ENCODE peak calls at places on chromosomes 4 and X, in ten cellular contexts. F, E, R, M, O, U, S, T, Q and G are unnamed samples.

GRCh38 chrX:45710081-45710801 is 509.6 kb upstream of the DIPK2B start:
- DNase-seq in F (no peak), E (no peak), R (peak), M (peak), O (no peak), U (no peak), S (no peak), T (no peak), Q (no peak), G (peak)

GRCh38 chrX:115284877-115285276 is 4.6 kb upstream of the LUZP4 start:
- DNase-seq in F (no peak), E (no peak), R (no peak), M (no peak), O (no peak), U (no peak), S (no peak), T (no peak), Q (no peak), G (no peak)

GRCh38 chr4:56410247-56410646 is 23.0 kb upstream of the AASDH start:
- DNase-seq in F (peak), E (peak), R (peak), M (peak), O (no peak), U (no peak), S (no peak), T (peak), Q (peak), G (peak)

GRCh38 chrX:71669492-71669891 is 2.1 kb downstream of the LOC101059915 start:
- DNase-seq in F (no peak), E (no peak), R (no peak), M (no peak), O (no peak), U (peak), S (no peak), T (no peak), Q (no peak), G (no peak)

GRCh38 chrX:9911479-9911878 is 55.7 kb upstream of the CLDN34 start:
- DNase-seq in F (no peak), E (no peak), R (no peak), M (no peak), O (no peak), U (no peak), S (no peak), T (no peak), Q (no peak), G (no peak)

GRCh38 chrX:8738588-8739189 is 6.8 kb upstream of the ANOS1 start:
- DNase-seq in F (peak), E (peak), R (no peak), M (no peak), O (no peak), U (no peak), S (no peak), T (peak), Q (no peak), G (no peak)

GRCh38 chr4:122857160-122857559 is 30.5 kb downstream of the FGF2 start:
- DNase-seq in F (no peak), E (no peak), R (no peak), M (no peak), O (no peak), U (no peak), S (no peak), T (no peak), Q (no peak), G (no peak)

GRCh38 chrX:129983575-129984131 is 1.2 kb downstream of the BCORL1 start:
- DNase-seq in F (no peak), E (no peak), R (no peak), M (no peak), O (no peak), U (peak), S (peak), T (no peak), Q (peak), G (no peak)

GRCh38 chr4:184329235-184330007 is 111.7 kb upstream of the ENPP6 start:
- DNase-seq in F (peak), E (no peak), R (no peak), M (no peak), O (peak), U (no peak), S (no peak), T (peak), Q (no peak), G (no peak)

GRCh38 chrX:70009049-70009448 is 40.7 kb downstream of the AWAT2 start:
- DNase-seq in F (no peak), E (no peak), R (no peak), M (no peak), O (no peak), U (no peak), S (no peak), T (no peak), Q (no peak), G (no peak)

GRCh38 chr4:40414673-40415072 is 79.5 kb downstream of the CHRNA9 start:
- DNase-seq in F (no peak), E (no peak), R (no peak), M (no peak), O (no peak), U (no peak), S (no peak), T (no peak), Q (no peak), G (no peak)

GRCh38 chr4:76200771-76201224 is 12.8 kb downstream of the SCARB2 start:
- DNase-seq in F (peak), E (peak), R (no peak), M (no peak), O (no peak), U (no peak), S (peak), T (peak), Q (no peak), G (no peak)

GRCh38 chr4:122583906-122584305 is 37.0 kb downstream of the IL21 start:
- DNase-seq in F (no peak), E (peak), R (peak), M (no peak), O (no peak), U (no peak), S (no peak), T (no peak), Q (no peak), G (peak)

GRCh38 chrX:110021180-110022022 is 18.5 kb downstream of the TMEM164 start:
- DNase-seq in F (no peak), E (no peak), R (peak), M (no peak), O (no peak), U (no peak), S (no peak), T (peak), Q (peak), G (peak)

GRCh38 chrX:102659790-102660757 is 8.8 kb downstream of the GPRASP1 start:
- DNase-seq in F (peak), E (peak), R (peak), M (peak), O (peak), U (peak), S (peak), T (peak), Q (peak), G (no peak)

GRCh38 chr4:124025423-124025822 is 628.8 kb downstream of the SPRY1 start:
- DNase-seq in F (no peak), E (no peak), R (no peak), M (no peak), O (no peak), U (no peak), S (no peak), T (peak), Q (no peak), G (no peak)

GRCh38 chr4:142743071-142743825 is 102.9 kb downstream of the INPP4B start:
- DNase-seq in F (no peak), E (peak), R (peak), M (no peak), O (no peak), U (no peak), S (no peak), T (no peak), Q (no peak), G (peak)

GRCh38 chr4:57309658-57310057 is 199.5 kb upstream of the IGFBP7 start:
- DNase-seq in F (no peak), E (no peak), R (no peak), M (no peak), O (no peak), U (no peak), S (no peak), T (no peak), Q (no peak), G (no peak)

GRCh38 chrX:98607739-98608138 is 1724.0 kb downstream of the RPA4 start:
- DNase-seq in F (no peak), E (no peak), R (no peak), M (no peak), O (no peak), U (no peak), S (no peak), T (no peak), Q (no peak), G (no peak)

GRCh38 chr4:152516156-152516555 is 19.7 kb downstream of the FBXW7 start:
- DNase-seq in F (no peak), E (no peak), R (no peak), M (peak), O (no peak), U (no peak), S (no peak), T (no peak), Q (no peak), G (no peak)

GRCh38 chr4:123250843-123251242 is 145.8 kb upstream of the SPRY1 start:
- DNase-seq in F (peak), E (peak), R (peak), M (no peak), O (no peak), U (no peak), S (no peak), T (peak), Q (peak), G (no peak)

GRCh38 chr4:188408244-188409067 is 269.2 kb downstream of the TRIML1 start:
- DNase-seq in F (no peak), E (peak), R (no peak), M (no peak), O (no peak), U (no peak), S (no peak), T (no peak), Q (no peak), G (peak)

GRCh38 chr4:39044947-39045734 is 12.9 kb upstream of the TMEM156 start:
- DNase-seq in F (peak), E (no peak), R (no peak), M (no peak), O (no peak), U (peak), S (peak), T (peak), Q (peak), G (no peak)

GRCh38 chr4:69707807-69708206 is 52.6 kb downstream of the SULT1B1 start:
- DNase-seq in F (no peak), E (no peak), R (no peak), M (no peak), O (no peak), U (no peak), S (no peak), T (no peak), Q (no peak), G (no peak)

GRCh38 chrX:103562801-103563200 is 22.5 kb upstream of the TCEAL4 start:
- DNase-seq in F (no peak), E (no peak), R (peak), M (no peak), O (no peak), U (no peak), S (no peak), T (no peak), Q (no peak), G (no peak)

GRCh38 chr4:99013402-99013843 is 17.9 kb downstream of the METAP1 start:
- DNase-seq in F (no peak), E (no peak), R (no peak), M (no peak), O (no peak), U (no peak), S (no peak), T (no peak), Q (no peak), G (no peak)

GRCh38 chr4:26131053-26131452 is 189.8 kb upstream of the RBPJ start:
- DNase-seq in F (no peak), E (no peak), R (no peak), M (no peak), O (no peak), U (no peak), S (no peak), T (no peak), Q (no peak), G (no peak)

GRCh38 chr4:26132858-26133257 is 188.0 kb upstream of the RBPJ start:
- DNase-seq in F (no peak), E (no peak), R (no peak), M (no peak), O (no peak), U (no peak), S (no peak), T (no peak), Q (no peak), G (no peak)

GRCh38 chr4:26127851-26128337 is 192.9 kb upstream of the RBPJ start:
- DNase-seq in F (peak), E (no peak), R (no peak), M (no peak), O (no peak), U (no peak), S (peak), T (no peak), Q (no peak), G (no peak)

GRCh38 chr4:26131711-26132110 is 189.1 kb upstream of the RBPJ start:
- DNase-seq in F (no peak), E (no peak), R (no peak), M (no peak), O (no peak), U (no peak), S (no peak), T (no peak), Q (no peak), G (no peak)

GRCh38 chr4:26130173-26130572 is 190.6 kb upstream of the RBPJ start:
- DNase-seq in F (no peak), E (no peak), R (no peak), M (no peak), O (no peak), U (no peak), S (no peak), T (no peak), Q (no peak), G (no peak)
- H3K4me3 ChIP-seq in F (no peak), E (no peak), R (no peak), M (no peak), O (no peak), U (no peak), S (no peak), T (no peak), Q (no peak), G (no peak)

GRCh38 chrX:85114171-85114570 is 110.5 kb downstream of the APOOL start:
- DNase-seq in F (no peak), E (no peak), R (no peak), M (no peak), O (no peak), U (no peak), S (no peak), T (no peak), Q (no peak), G (no peak)

GRCh38 chrX:85112270-85112669 is 108.6 kb downstream of the APOOL start:
- DNase-seq in F (no peak), E (no peak), R (no peak), M (no peak), O (no peak), U (peak), S (no peak), T (no peak), Q (no peak), G (no peak)

GRCh38 chrX:85115252-85115651 is 111.6 kb downstream of the APOOL start:
- DNase-seq in F (no peak), E (no peak), R (no peak), M (no peak), O (no peak), U (no peak), S (no peak), T (no peak), Q (no peak), G (no peak)

GRCh38 chrX:85113746-85114145 is 110.1 kb downstream of the APOOL start:
- DNase-seq in F (no peak), E (no peak), R (no peak), M (no peak), O (no peak), U (no peak), S (no peak), T (no peak), Q (no peak), G (no peak)

GRCh38 chrX:85114776-85115175 is 111.1 kb downstream of the APOOL start:
- DNase-seq in F (no peak), E (no peak), R (no peak), M (no peak), O (no peak), U (no peak), S (no peak), T (no peak), Q (no peak), G (no peak)
- TF ChIP-seq CTCF in F (no peak), E (no peak), R (no peak), M (no peak), O (no peak), U (no peak), S (no peak), T (no peak), Q (no peak), G (no peak)

GRCh38 chrX:54950730-54951375 is 30.2 kb downstream of the TRO start:
- DNase-seq in F (peak), E (no peak), R (no peak), M (no peak), O (no peak), U (no peak), S (no peak), T (peak), Q (no peak), G (no peak)

GRCh38 chrX:54944816-54945215 is 24.2 kb downstream of the TRO start:
- DNase-seq in F (no peak), E (no peak), R (no peak), M (no peak), O (no peak), U (no peak), S (no peak), T (no peak), Q (no peak), G (no peak)

GRCh38 chrX:54945224-54945623 is 24.6 kb downstream of the TRO start:
- DNase-seq in F (no peak), E (no peak), R (no peak), M (no peak), O (no peak), U (no peak), S (no peak), T (no peak), Q (no peak), G (no peak)
- H3K4me3 ChIP-seq in F (no peak), E (no peak), R (no peak), M (no peak), O (no peak), U (no peak), S (no peak), T (no peak), Q (no peak), G (no peak)

DNA sequence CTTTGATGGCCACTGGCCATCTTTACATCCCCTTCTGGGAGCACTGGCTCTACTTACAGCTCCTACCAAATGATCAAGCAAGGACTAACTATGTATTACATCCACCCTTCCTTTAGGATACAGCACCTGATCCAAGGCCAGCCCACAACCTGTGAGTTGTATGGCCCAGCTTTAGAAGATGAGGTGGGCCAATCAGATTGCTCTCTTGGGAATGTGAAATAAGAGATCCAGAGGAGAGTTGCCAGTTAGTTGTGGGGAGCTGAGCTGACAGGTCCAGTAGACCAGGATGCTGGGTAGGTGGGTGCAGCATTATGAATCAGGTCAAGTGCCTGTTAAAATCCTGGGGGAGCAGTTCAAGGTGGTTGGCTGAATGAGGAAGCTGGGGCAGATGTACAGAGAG is 111.5 kb downstream of the GNL3L start:
- DNase-seq in F (no peak), E (no peak), R (no peak), M (no peak), O (no peak), U (no peak), S (no peak), T (no peak), Q (no peak), G (no peak)
- TF ChIP-seq CTCF in F (no peak), E (no peak), R (no peak), M (no peak), O (no peak), U (no peak), S (no peak), T (no peak), Q (no peak), G (no peak)

GRCh38 chr4:88604978-88605678 is 12.8 kb downstream of the HERC3 start:
- DNase-seq in F (no peak), E (no peak), R (no peak), M (no peak), O (no peak), U (no peak), S (no peak), T (no peak), Q (no peak), G (no peak)

GRCh38 chr4:88599714-88600113 is 7.4 kb downstream of the HERC3 start:
- DNase-seq in F (no peak), E (no peak), R (no peak), M (no peak), O (no peak), U (no peak), S (no peak), T (no peak), Q (no peak), G (no peak)

GRCh38 chr4:88597970-88598369 is 5.7 kb downstream of the HERC3 start:
- DNase-seq in F (no peak), E (no peak), R (no peak), M (no peak), O (no peak), U (no peak), S (no peak), T (no peak), Q (no peak), G (no peak)

GRCh38 chr4:88599298-88599697 is 7.0 kb downstream of the HERC3 start:
- DNase-seq in F (peak), E (no peak), R (peak), M (no peak), O (no peak), U (no peak), S (no peak), T (peak), Q (no peak), G (no peak)

DNA sequence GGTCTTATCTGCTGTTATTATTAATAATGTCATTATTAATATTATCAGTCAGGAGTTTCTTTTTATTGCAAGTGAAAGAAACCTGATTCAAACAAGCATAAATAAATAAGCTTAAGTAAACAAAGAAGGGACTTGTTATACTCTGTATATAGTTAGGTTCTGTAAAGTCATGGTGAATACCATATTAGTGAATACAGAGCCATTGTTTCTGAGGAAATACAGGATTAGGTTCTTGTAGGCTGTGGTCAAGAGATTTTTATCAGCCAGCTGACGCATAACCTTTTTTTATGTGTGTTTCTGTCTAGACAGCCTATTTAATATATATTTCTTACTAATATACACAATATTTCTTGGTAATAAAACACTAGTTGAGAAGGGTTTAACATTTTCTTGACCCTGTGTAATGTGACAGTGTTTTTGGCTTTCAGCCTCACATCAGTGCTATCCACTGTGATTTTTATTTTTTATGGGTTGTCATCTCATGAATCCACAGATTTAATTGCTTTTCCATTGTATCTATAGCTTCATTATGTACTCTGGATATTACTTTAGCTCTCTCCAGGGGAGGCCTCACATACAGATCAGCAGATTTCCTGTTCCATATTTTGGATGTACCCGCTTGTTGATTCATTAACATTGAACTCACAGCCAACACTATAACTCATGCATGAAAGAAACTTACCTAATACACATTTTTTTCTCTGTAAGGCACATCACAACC is 8.0 kb downstream of the HERC3 start:
- DNase-seq in F (no peak), E (no peak), R (peak), M (no peak), O (no peak), U (no peak), S (no peak), T (no peak), Q (no peak), G (peak)
- H3K4me3 ChIP-seq in F (no peak), E (no peak), R (no peak), M (no peak), O (no peak), U (no peak), S (peak), T (no peak), Q (peak), G (no peak)

DNA sequence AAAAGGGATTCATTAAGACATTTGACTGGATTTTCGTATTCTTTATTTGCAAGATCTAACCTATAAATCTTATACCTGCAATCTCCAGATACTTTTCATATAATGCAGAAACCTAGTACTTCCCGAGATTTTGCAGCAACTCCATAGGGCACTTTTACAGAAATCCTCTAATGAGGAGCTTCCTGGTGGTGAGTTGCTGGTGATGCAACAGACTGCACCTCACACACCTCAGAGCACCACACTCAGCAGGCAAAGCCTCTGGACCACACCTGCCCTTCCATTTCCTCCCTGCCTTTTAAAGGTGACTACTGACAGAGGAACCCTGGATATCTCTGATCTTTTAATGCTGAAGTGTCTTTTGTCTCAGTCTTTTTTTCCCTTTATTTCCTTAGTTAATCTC is 289.4 kb downstream of the TRAM1L1 start:
- DNase-seq in F (no peak), E (no peak), R (no peak), M (no peak), O (no peak), U (no peak), S (no peak), T (no peak), Q (no peak), G (no peak)
- TF ChIP-seq CTCF in F (no peak), E (no peak), R (no peak), M (no peak), O (no peak), U (no peak), S (no peak), T (no peak), Q (no peak), G (no peak)

GRCh38 chr4:786074-786741 is 39.7 kb downstream of the CPLX1 start:
- DNase-seq in F (no peak), E (no peak), R (no peak), M (no peak), O (no peak), U (peak), S (no peak), T (no peak), Q (no peak), G (no peak)
- H3K4me3 ChIP-seq in F (no peak), E (no peak), R (no peak), M (no peak), O (peak), U (no peak), S (peak), T (no peak), Q (peak), G (no peak)